ENCODE peak calls at places on chromosomes 11 and 22, in seven cellular contexts. H, W, T, D, Q, Y and Z are unnamed samples.

GRCh38 chr11:6253196-6253595 is 6.4 kb upstream of the CCKBR start:
- DNase-seq in H (no peak), W (no peak), T (no peak), D (no peak), Q (no peak), Y (no peak), Z (no peak)

GRCh38 chr22:30575011-30575671 is 676 bp upstream of the GAL3ST1 start:
- DNase-seq in H (no peak), W (no peak), T (no peak), D (peak), Q (no peak), Y (no peak), Z (no peak)

GRCh38 chr22:43411040-43411919 is 534 bp upstream of the MPPED1 start:
- DNase-seq in H (no peak), W (no peak), T (no peak), D (no peak), Q (no peak), Y (no peak), Z (no peak)

GRCh38 chr11:102267602-102268001 is 49.7 kb upstream of the BIRC3 start:
- DNase-seq in H (no peak), W (no peak), T (peak), D (no peak), Q (no peak), Y (no peak), Z (no peak)

GRCh38 chr11:120985718-120986569 is 38.0 kb upstream of the TBCEL start:
- DNase-seq in H (peak), W (peak), T (no peak), D (peak), Q (peak), Y (peak), Z (peak)

GRCh38 chr11:60121259-60121658 is 32.8 kb downstream of the MS4A2 start:
- DNase-seq in H (no peak), W (no peak), T (no peak), D (no peak), Q (no peak), Y (no peak), Z (no peak)

GRCh38 chr11:12159351-12160099 is 49.1 kb downstream of the MICAL2 start:
- DNase-seq in H (no peak), W (no peak), T (no peak), D (no peak), Q (no peak), Y (no peak), Z (no peak)

GRCh38 chr11:34840736-34841386 is 75.3 kb downstream of the APIP start:
- DNase-seq in H (no peak), W (no peak), T (peak), D (no peak), Q (no peak), Y (no peak), Z (no peak)

GRCh38 chr22:20111045-20111688 is 4.7 kb upstream of the RANBP1 start:
- DNase-seq in H (no peak), W (no peak), T (no peak), D (peak), Q (no peak), Y (peak), Z (peak)

GRCh38 chr11:16603890-16604783 is 134.3 kb upstream of the C11orf58 start:
- DNase-seq in H (no peak), W (no peak), T (no peak), D (peak), Q (no peak), Y (no peak), Z (no peak)

GRCh38 chr22:34055525-34056200 is 135.4 kb upstream of the LARGE1 start:
- DNase-seq in H (no peak), W (no peak), T (peak), D (no peak), Q (no peak), Y (no peak), Z (no peak)

GRCh38 chr11:109986488-109986887 is 106.7 kb upstream of the ZC3H12C start:
- DNase-seq in H (no peak), W (no peak), T (no peak), D (no peak), Q (no peak), Y (no peak), Z (no peak)

GRCh38 chr11:19419021-19419750 is 178.4 kb upstream of the E2F8 start:
- DNase-seq in H (no peak), W (no peak), T (peak), D (no peak), Q (no peak), Y (no peak), Z (no peak)

GRCh38 chr22:37196539-37197450 is 8.7 kb upstream of the C1QTNF6 start:
- DNase-seq in H (no peak), W (no peak), T (peak), D (peak), Q (no peak), Y (no peak), Z (no peak)

GRCh38 chr22:30187726-30188407 is 58.7 kb downstream of the LIF start:
- DNase-seq in H (no peak), W (no peak), T (no peak), D (no peak), Q (no peak), Y (no peak), Z (no peak)

GRCh38 chr22:44424131-44424711 is 73.8 kb downstream of the RTL6 start:
- DNase-seq in H (no peak), W (no peak), T (peak), D (no peak), Q (no peak), Y (no peak), Z (no peak)

GRCh38 chr11:3929689-3930088 is 74.2 kb downstream of the STIM1 start:
- DNase-seq in H (no peak), W (no peak), T (no peak), D (no peak), Q (no peak), Y (no peak), Z (no peak)

GRCh38 chr22:40348025-40348658 is 1.8 kb downstream of the ADSL start:
- DNase-seq in H (peak), W (peak), T (no peak), D (no peak), Q (peak), Y (no peak), Z (peak)

GRCh38 chr22:23211622-23212021 is 31.3 kb downstream of the BCR start:
- DNase-seq in H (no peak), W (no peak), T (no peak), D (no peak), Q (no peak), Y (no peak), Z (no peak)

GRCh38 chr22:20176421-20177060 is 25.7 kb upstream of the CCDC188 start:
- DNase-seq in H (no peak), W (no peak), T (no peak), D (no peak), Q (no peak), Y (no peak), Z (no peak)

GRCh38 chr11:122202161-122202950 is 86.3 kb upstream of the BLID start:
- DNase-seq in H (no peak), W (no peak), T (no peak), D (peak), Q (no peak), Y (no peak), Z (no peak)

GRCh38 chr22:46076651-46077339 is 73.5 kb upstream of the PPARA start:
- DNase-seq in H (no peak), W (no peak), T (peak), D (peak), Q (no peak), Y (no peak), Z (no peak)

GRCh38 chr11:110156503-110156902 is 63.3 kb downstream of the ZC3H12C start:
- DNase-seq in H (no peak), W (no peak), T (no peak), D (no peak), Q (no peak), Y (no peak), Z (no peak)

GRCh38 chr22:36056980-36057379 is 28.4 kb upstream of the RBFOX2 start:
- DNase-seq in H (no peak), W (no peak), T (peak), D (no peak), Q (no peak), Y (no peak), Z (no peak)

GRCh38 chr11:61075891-61076290 is 26.4 kb upstream of the CD5 start:
- DNase-seq in H (no peak), W (no peak), T (peak), D (peak), Q (no peak), Y (no peak), Z (no peak)

GRCh38 chr11:131370090-131370751 is at the start of gene NTM:
- DNase-seq in H (no peak), W (no peak), T (no peak), D (peak), Q (no peak), Y (peak), Z (no peak)

GRCh38 chr22:29615705-29616104 is 12.3 kb downstream of the NF2 start:
- DNase-seq in H (no peak), W (no peak), T (no peak), D (no peak), Q (no peak), Y (no peak), Z (no peak)

GRCh38 chr11:1071571-1072115 is 3.0 kb upstream of the MUC2 start:
- DNase-seq in H (no peak), W (no peak), T (no peak), D (peak), Q (no peak), Y (no peak), Z (no peak)

GRCh38 chr22:23606204-23607131 is 25.7 kb downstream of the DRICH1 start:
- DNase-seq in H (no peak), W (no peak), T (no peak), D (no peak), Q (no peak), Y (no peak), Z (no peak)

GRCh38 chr22:49299821-49300231 is 527.8 kb downstream of the BRD1 start:
- DNase-seq in H (no peak), W (no peak), T (no peak), D (no peak), Q (no peak), Y (no peak), Z (no peak)

GRCh38 chr11:123020968-123021367 is 39.3 kb upstream of the BSX start:
- DNase-seq in H (no peak), W (peak), T (no peak), D (no peak), Q (peak), Y (peak), Z (peak)

GRCh38 chr11:1935156-1936071 is 11.7 kb upstream of the MRPL23 start:
- DNase-seq in H (no peak), W (no peak), T (no peak), D (peak), Q (no peak), Y (no peak), Z (peak)